ENCODE peak calls at places on chromosomes 1 and 21, in six cellular contexts. H is astrocyte of the spinal cord, S is GM13976, X is DND-41, A is cardiac muscle cell, J is heart right ventricle. Y is an unnamed sample.

GRCh38 chr1:167714098-167714850 is 7.5 kb upstream of the MPZL1 start:
- DNase-seq in H (peak), A (peak), S (peak), J (peak), X (peak), Y (peak)

GRCh38 chr21:35226960-35227741 is 178.0 kb upstream of the RUNX1 start:
- DNase-seq in J (no peak), H (no peak), X (peak), A (no peak), S (no peak), Y (peak)

GRCh38 chr1:245802941-245803665 is 648.3 kb downstream of the KIF26B start:
- DNase-seq in H (no peak), X (no peak), J (no peak), S (no peak), A (no peak), Y (no peak)

GRCh38 chr1:193412748-193413147 is 226.3 kb upstream of the B3GALT2 start:
- DNase-seq in S (no peak), J (no peak), A (no peak), X (no peak), H (no peak), Y (no peak)

GRCh38 chr21:34200288-34200905 is 127.0 kb downstream of the MRPS6 start:
- DNase-seq in S (no peak), J (no peak), X (no peak), A (no peak), H (no peak), Y (no peak)

GRCh38 chr1:198352975-198353695 is 187.3 kb downstream of the ATP6V1G3 start:
- DNase-seq in J (no peak), A (no peak), S (peak), H (no peak), X (no peak), Y (peak)

GRCh38 chr1:26360051-26360806 is 6.3 kb upstream of the CRYBG2 start:
- DNase-seq in S (peak), X (no peak), J (no peak), H (no peak), A (no peak), Y (no peak)

GRCh38 chr1:71351438-71351837 is 270.6 kb upstream of the ZRANB2 start:
- DNase-seq in J (no peak), X (no peak), S (no peak), A (no peak), H (peak), Y (no peak)

GRCh38 chr1:81187636-81188035 is 613.1 kb upstream of the ADGRL2 start:
- DNase-seq in S (no peak), H (no peak), A (no peak), J (no peak), X (no peak), Y (no peak)

GRCh38 chr1:161933592-161934277 is 89.9 kb downstream of the OLFML2B start:
- DNase-seq in X (no peak), J (no peak), S (no peak), H (no peak), A (no peak), Y (no peak)

GRCh38 chr1:180248731-180249681 is 18.9 kb downstream of the LHX4 start:
- DNase-seq in S (no peak), J (no peak), A (peak), H (no peak), X (peak), Y (no peak)

GRCh38 chr1:90944006-90944405 is 77.8 kb downstream of the ZNF644 start:
- DNase-seq in J (no peak), A (no peak), H (no peak), S (no peak), X (no peak), Y (no peak)

GRCh38 chr1:240363315-240363714 is 248.6 kb downstream of the GREM2 start:
- DNase-seq in J (no peak), X (no peak), A (no peak), H (no peak), S (no peak), Y (no peak)

GRCh38 chr1:89972024-89972423 is 22.9 kb upstream of the ZNF326 start:
- DNase-seq in J (no peak), A (no peak), S (no peak), H (no peak), X (no peak), Y (no peak)

GRCh38 chr21:29130234-29130993 is at the start of gene MAP3K7CL:
- DNase-seq in J (peak), A (no peak), S (no peak), X (peak), H (peak), Y (no peak)

GRCh38 chr1:207825719-207826556 is 74.1 kb downstream of the CD46 start:
- DNase-seq in S (peak), H (peak), X (no peak), A (no peak), J (no peak), Y (peak)

GRCh38 chr1:162136760-162137537 is 67.5 kb downstream of the NOS1AP start:
- DNase-seq in X (no peak), J (no peak), H (peak), S (no peak), A (no peak), Y (no peak)

GRCh38 chr21:33924079-33924765 is 8.6 kb upstream of the ATP5PO start:
- DNase-seq in X (peak), S (peak), J (peak), H (peak), A (peak), Y (peak)

GRCh38 chr1:207084701-207085180 is 3.9 kb upstream of the C4BPB start:
- DNase-seq in H (peak), J (no peak), X (peak), S (peak), A (peak), Y (no peak)

GRCh38 chr1:46550751-46551231 is 656 bp downstream of the KNCN start:
- DNase-seq in X (no peak), J (no peak), A (no peak), S (no peak), H (no peak), Y (no peak)

GRCh38 chr1:179447489-179447888 is 81.7 kb downstream of the AXDND1 start:
- DNase-seq in J (no peak), X (peak), H (no peak), S (peak), A (peak), Y (no peak)

GRCh38 chr1:227730630-227731151 is 4.4 kb downstream of the JMJD4 start:
- DNase-seq in H (no peak), X (no peak), S (peak), A (no peak), J (no peak), Y (no peak)
- TF ChIP-seq CTCF in H (no peak), X (no peak), S (no peak), A (no peak), J (no peak), Y (no peak)

GRCh38 chr1:52191395-52191965 is 49.6 kb downstream of the ZFYVE9 start:
- DNase-seq in S (no peak), H (no peak), A (no peak), X (no peak), J (no peak), Y (no peak)

GRCh38 chr1:52192436-52192835 is 50.5 kb downstream of the ZFYVE9 start:
- DNase-seq in S (no peak), J (no peak), A (no peak), X (no peak), H (no peak), Y (no peak)

GRCh38 chr1:52192024-52192423 is 50.1 kb downstream of the ZFYVE9 start:
- DNase-seq in A (no peak), S (no peak), J (no peak), H (no peak), X (no peak), Y (no peak)

GRCh38 chr1:52189898-52190480 is 48.1 kb downstream of the ZFYVE9 start:
- DNase-seq in A (no peak), J (no peak), S (no peak), X (no peak), H (no peak), Y (no peak)

GRCh38 chr1:52190500-52191252 is 48.8 kb downstream of the ZFYVE9 start:
- DNase-seq in S (no peak), A (no peak), H (no peak), X (no peak), J (no peak), Y (no peak)
- TF ChIP-seq CTCF in S (no peak), A (no peak), H (no peak), X (no peak), J (no peak), Y (no peak)

GRCh38 chr1:230773396-230774033 is 26.3 kb downstream of the CAPN9 start:
- DNase-seq in X (no peak), J (no peak), H (no peak), S (no peak), A (no peak), Y (no peak)

GRCh38 chr1:230771773-230772354 is 24.7 kb downstream of the CAPN9 start:
- DNase-seq in A (no peak), X (no peak), S (no peak), J (no peak), H (no peak), Y (no peak)

GRCh38 chr1:230770317-230770716 is 23.1 kb downstream of the CAPN9 start:
- DNase-seq in X (no peak), H (no peak), J (no peak), S (no peak), A (no peak), Y (no peak)

GRCh38 chr1:230768903-230769570 is 21.8 kb downstream of the CAPN9 start:
- DNase-seq in A (no peak), S (no peak), H (peak), X (no peak), J (no peak), Y (no peak)

GRCh38 chr1:230772457-230773395 is 25.5 kb downstream of the CAPN9 start:
- DNase-seq in J (peak), A (peak), H (peak), S (no peak), X (no peak), Y (no peak)
- TF ChIP-seq CTCF in J (peak), A (peak), H (peak), S (no peak), X (peak), Y (peak)

GRCh38 chr1:68322096-68322495 is 89.8 kb upstream of the WLS start:
- DNase-seq in A (no peak), J (no peak), H (no peak), X (no peak), S (no peak), Y (no peak)

GRCh38 chr1:68322837-68323687 is 90.7 kb upstream of the WLS start:
- DNase-seq in X (no peak), S (no peak), H (peak), A (peak), J (no peak), Y (no peak)

GRCh38 chr1:68319907-68320306 is 87.6 kb upstream of the WLS start:
- DNase-seq in J (no peak), H (no peak), S (no peak), A (no peak), X (no peak), Y (no peak)

GRCh38 chr1:68320349-68320748 is 88.0 kb upstream of the WLS start:
- DNase-seq in X (no peak), J (no peak), S (no peak), H (no peak), A (no peak), Y (no peak)

GRCh38 chr1:68321084-68321685 is 88.9 kb upstream of the WLS start:
- DNase-seq in H (peak), X (peak), A (peak), J (peak), S (no peak), Y (no peak)
- TF ChIP-seq CTCF in H (peak), X (peak), A (peak), J (peak), S (no peak), Y (peak)

GRCh38 chr1:10789392-10790154 is 6.9 kb downstream of the CASZ1 start:
- DNase-seq in S (no peak), X (no peak), J (no peak), H (no peak), A (no peak), Y (no peak)

GRCh38 chr1:10785855-10786638 is 10.4 kb downstream of the CASZ1 start:
- DNase-seq in S (no peak), X (no peak), H (no peak), A (peak), J (no peak), Y (no peak)

GRCh38 chr1:10790155-10790707 is 6.2 kb downstream of the CASZ1 start:
- DNase-seq in S (no peak), J (no peak), H (no peak), A (no peak), X (no peak), Y (no peak)

GRCh38 chr1:10787274-10787673 is 9.2 kb downstream of the CASZ1 start:
- DNase-seq in A (no peak), J (no peak), H (no peak), S (no peak), X (no peak), Y (no peak)

DNA sequence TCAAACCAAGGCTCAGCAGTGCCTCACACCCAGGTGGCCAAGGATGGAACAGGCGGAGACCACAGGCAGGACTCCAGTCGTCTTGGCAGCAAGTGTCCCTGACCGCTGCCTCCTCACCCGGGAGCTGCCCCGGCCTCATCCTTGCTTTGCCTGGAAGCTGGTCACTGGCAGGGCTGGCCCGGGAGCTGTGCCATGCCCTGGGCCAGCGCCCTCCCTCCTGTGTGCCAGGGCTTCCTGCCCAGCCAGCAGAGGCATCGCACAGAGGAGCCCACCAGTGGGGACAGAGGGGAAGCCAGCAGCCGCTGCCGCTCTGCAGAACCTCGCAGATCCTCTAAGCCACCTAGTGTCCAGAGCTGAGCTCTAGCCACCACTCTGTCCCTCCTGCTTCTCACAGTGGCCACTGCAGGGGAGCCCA is 7.8 kb downstream of the CASZ1 start:
- DNase-seq in X (no peak), S (no peak), J (peak), H (no peak), A (peak), Y (no peak)
- TF ChIP-seq CTCF in X (no peak), S (no peak), J (peak), H (peak), A (peak), Y (no peak)

GRCh38 chr1:43934986-43935324 is 1.4 kb downstream of the ARTN start:
- DNase-seq in A (no peak), S (peak), X (no peak), H (no peak), J (no peak), Y (no peak)
- TF ChIP-seq CTCF in A (no peak), S (no peak), X (no peak), H (no peak), J (no peak), Y (no peak)

DNA sequence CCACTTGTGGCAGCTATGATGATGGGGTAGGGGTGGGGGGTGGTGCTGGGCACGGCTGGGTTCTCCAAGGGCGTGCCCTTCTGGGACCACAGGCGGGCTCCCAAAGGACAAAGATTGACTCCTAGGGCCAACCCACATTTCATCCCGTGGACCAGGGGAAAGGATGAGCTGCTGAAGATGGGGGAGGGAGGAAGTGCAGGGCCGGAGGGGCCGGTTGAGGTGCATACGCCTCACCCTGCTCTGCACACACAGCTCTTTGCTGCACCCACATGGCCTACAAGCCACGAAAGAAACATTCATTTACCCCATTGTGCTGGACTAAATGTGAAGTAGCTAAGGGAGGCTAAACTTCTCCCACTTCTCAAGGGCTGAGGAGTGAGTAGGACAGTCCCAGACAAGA is 34.2 kb upstream of the GNPAT start:
- DNase-seq in J (no peak), X (no peak), A (no peak), H (no peak), S (no peak), Y (no peak)
- TF ChIP-seq CTCF in J (no peak), X (no peak), A (peak), H (no peak), S (no peak), Y (no peak)

GRCh38 chr1:41663671-41664400 is 179.4 kb upstream of the EDN2 start:
- DNase-seq in X (peak), H (no peak), S (no peak), J (no peak), A (no peak), Y (no peak)
- TF ChIP-seq CTCF in X (no peak), H (no peak), S (no peak), J (no peak), A (no peak), Y (no peak)

DNA sequence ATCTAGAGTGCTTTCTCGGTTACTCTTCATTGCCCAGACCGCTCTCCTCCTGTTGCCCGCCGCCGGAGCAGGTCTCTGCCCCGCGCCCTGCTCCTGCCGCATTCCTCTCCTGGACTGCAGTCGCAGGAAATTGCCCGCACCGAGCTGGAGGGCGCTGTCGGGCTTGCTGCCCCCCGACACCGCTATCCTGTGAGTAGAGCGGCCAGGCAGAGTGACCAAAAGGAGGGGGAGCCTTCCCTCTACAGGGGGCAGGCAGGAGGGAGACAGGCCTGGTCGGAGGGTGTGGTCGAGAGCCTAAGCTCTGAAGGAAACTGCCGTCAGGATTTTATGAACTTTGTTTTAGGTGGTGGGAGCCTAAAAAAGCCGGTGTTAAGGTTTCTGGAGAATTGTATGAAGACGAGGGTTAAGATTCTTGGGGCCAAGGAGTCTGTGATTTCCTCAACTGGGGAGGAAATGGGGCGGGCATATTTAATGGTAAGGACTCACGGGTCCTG is 506 bp downstream of the LRIG2 start:
- DNase-seq in H (peak), S (no peak), A (peak), J (no peak), X (peak), Y (no peak)
- TF ChIP-seq CTCF in H (peak), S (peak), A (peak), J (no peak), X (peak), Y (peak)

GRCh38 chr1:113980120-113980519 is 846 bp downstream of the OLFML3 start:
- DNase-seq in S (no peak), J (peak), A (peak), X (no peak), H (peak), Y (no peak)

GRCh38 chr1:113978863-113979702 is at the start of gene OLFML3:
- DNase-seq in X (peak), A (peak), J (peak), S (peak), H (peak), Y (no peak)

GRCh38 chr1:113975211-113975895 is 3.9 kb upstream of the OLFML3 start:
- DNase-seq in S (no peak), J (no peak), A (no peak), H (peak), X (no peak), Y (no peak)

GRCh38 chr1:113972954-113973353 is 6.3 kb upstream of the OLFML3 start:
- DNase-seq in J (no peak), X (no peak), A (no peak), S (no peak), H (no peak), Y (no peak)

DNA sequence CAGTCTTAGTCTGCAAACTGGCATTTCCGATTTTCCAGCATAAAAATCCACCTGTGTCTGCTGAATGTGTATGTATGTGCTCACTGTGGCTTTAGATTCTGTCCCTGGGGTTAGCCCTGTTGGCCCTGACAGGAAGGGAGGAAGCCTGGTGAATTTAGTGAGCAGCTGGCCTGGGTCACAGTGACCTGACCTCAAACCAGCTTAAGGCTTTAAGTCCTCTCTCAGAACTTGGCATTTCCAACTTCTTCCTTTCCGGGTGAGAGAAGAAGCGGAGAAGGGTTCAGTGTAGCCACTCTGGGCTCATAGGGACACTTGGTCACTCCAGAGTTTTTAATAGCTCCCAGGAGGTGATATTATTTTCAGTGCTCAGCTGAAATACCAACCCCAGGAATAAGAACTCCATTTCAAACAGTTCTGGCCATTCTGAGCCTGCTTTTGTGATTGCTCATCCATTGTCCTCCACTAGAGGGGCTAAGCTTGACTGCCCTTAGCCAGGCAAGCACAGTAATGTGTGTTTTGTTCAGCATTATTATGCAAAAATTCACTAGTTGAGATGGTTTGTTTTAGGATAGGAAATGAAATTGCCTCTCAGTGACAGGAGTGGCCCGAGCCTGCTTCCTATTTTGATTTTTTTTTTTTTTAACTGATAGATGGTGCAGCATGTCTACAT is 2.5 kb upstream of the OLFML3 start:
- DNase-seq in A (peak), H (peak), X (no peak), J (no peak), S (no peak), Y (no peak)
- TF ChIP-seq CTCF in A (peak), H (peak), X (peak), J (no peak), S (no peak), Y (peak)